ENCODE peak calls at places on chromosomes 3 and 15, in ten cellular contexts. One of them, this sample, is unnamed.

GRCh38 chr3:187870360-187871203 is 125.3 kb upstream of the BCL6 start:
- DNase-seq in bronchial epithelial cell: no peak
- DNase-seq in IMR-90: no peak
- DNase-seq in A549: no peak
- DNase-seq in cardiac fibroblast: no peak
- DNase-seq in AG04450: no peak
- DNase-seq in AG04449: no peak
- DNase-seq in HCT116: no peak
- DNase-seq in Panc1: no peak
- DNase-seq in HL-60: no peak
- DNase-seq in this sample: no peak

GRCh38 chr3:157868881-157869280 is 237.3 kb downstream of the SHOX2 start:
- DNase-seq in HCT116: no peak
- DNase-seq in Panc1: no peak
- DNase-seq in HL-60: no peak
- DNase-seq in AG04450: no peak
- DNase-seq in A549: no peak
- DNase-seq in bronchial epithelial cell: no peak
- DNase-seq in cardiac fibroblast: peak
- DNase-seq in IMR-90: no peak
- DNase-seq in AG04449: no peak
- DNase-seq in this sample: no peak

GRCh38 chr15:48592221-48592731 is 53.2 kb downstream of the FBN1 start:
- DNase-seq in cardiac fibroblast: peak
- DNase-seq in HL-60: no peak
- DNase-seq in AG04450: peak
- DNase-seq in A549: no peak
- DNase-seq in HCT116: no peak
- DNase-seq in AG04449: peak
- DNase-seq in bronchial epithelial cell: no peak
- DNase-seq in Panc1: no peak
- DNase-seq in IMR-90: peak
- DNase-seq in this sample: peak

GRCh38 chr15:63052961-63053698 is 10.6 kb downstream of the TPM1 start:
- DNase-seq in AG04450: no peak
- DNase-seq in Panc1: no peak
- DNase-seq in HCT116: no peak
- DNase-seq in AG04449: no peak
- DNase-seq in cardiac fibroblast: peak
- DNase-seq in IMR-90: no peak
- DNase-seq in A549: no peak
- DNase-seq in HL-60: no peak
- DNase-seq in bronchial epithelial cell: no peak
- DNase-seq in this sample: no peak

GRCh38 chr15:70171224-70171886 is 73.6 kb upstream of the TLE3 start:
- DNase-seq in cardiac fibroblast: peak
- DNase-seq in A549: no peak
- DNase-seq in AG04449: no peak
- DNase-seq in IMR-90: no peak
- DNase-seq in Panc1: no peak
- DNase-seq in HCT116: no peak
- DNase-seq in AG04450: no peak
- DNase-seq in bronchial epithelial cell: no peak
- DNase-seq in HL-60: no peak
- DNase-seq in this sample: no peak

GRCh38 chr15:41125950-41126642 is 10.0 kb upstream of the INO80 start:
- DNase-seq in AG04449: no peak
- DNase-seq in IMR-90: no peak
- DNase-seq in HL-60: no peak
- DNase-seq in cardiac fibroblast: no peak
- DNase-seq in A549: no peak
- DNase-seq in AG04450: no peak
- DNase-seq in bronchial epithelial cell: no peak
- DNase-seq in HCT116: peak
- DNase-seq in Panc1: no peak
- DNase-seq in this sample: no peak

GRCh38 chr3:194019766-194020165 is 116.2 kb upstream of the HES1 start:
- DNase-seq in A549: no peak
- DNase-seq in AG04450: no peak
- DNase-seq in HCT116: no peak
- DNase-seq in IMR-90: no peak
- DNase-seq in bronchial epithelial cell: no peak
- DNase-seq in HL-60: no peak
- DNase-seq in Panc1: no peak
- DNase-seq in cardiac fibroblast: no peak
- DNase-seq in AG04449: no peak
- DNase-seq in this sample: no peak

GRCh38 chr3:186532641-186533072 is 11.5 kb downstream of the CRYGS start:
- DNase-seq in bronchial epithelial cell: no peak
- DNase-seq in AG04450: no peak
- DNase-seq in A549: no peak
- DNase-seq in HL-60: peak
- DNase-seq in Panc1: no peak
- DNase-seq in HCT116: no peak
- DNase-seq in AG04449: no peak
- DNase-seq in cardiac fibroblast: no peak
- DNase-seq in IMR-90: no peak
- DNase-seq in this sample: no peak

GRCh38 chr3:31614162-31614921 is 81.6 kb downstream of the STT3B start:
- DNase-seq in cardiac fibroblast: no peak
- DNase-seq in Panc1: no peak
- DNase-seq in A549: no peak
- DNase-seq in AG04450: no peak
- DNase-seq in HCT116: no peak
- DNase-seq in bronchial epithelial cell: peak
- DNase-seq in AG04449: no peak
- DNase-seq in IMR-90: no peak
- DNase-seq in HL-60: no peak
- DNase-seq in this sample: peak

GRCh38 chr3:31613131-31613626 is 80.5 kb downstream of the STT3B start:
- DNase-seq in Panc1: no peak
- DNase-seq in IMR-90: peak
- DNase-seq in cardiac fibroblast: no peak
- DNase-seq in AG04450: no peak
- DNase-seq in HL-60: no peak
- DNase-seq in A549: no peak
- DNase-seq in AG04449: no peak
- DNase-seq in HCT116: no peak
- DNase-seq in bronchial epithelial cell: no peak
- DNase-seq in this sample: no peak

GRCh38 chr3:31613654-31614053 is 80.9 kb downstream of the STT3B start:
- DNase-seq in IMR-90: peak
- DNase-seq in HCT116: no peak
- DNase-seq in Panc1: no peak
- DNase-seq in AG04450: peak
- DNase-seq in cardiac fibroblast: no peak
- DNase-seq in AG04449: no peak
- DNase-seq in HL-60: no peak
- DNase-seq in A549: no peak
- DNase-seq in bronchial epithelial cell: no peak
- DNase-seq in this sample: no peak

GRCh38 chr3:31606453-31606852 is 73.7 kb downstream of the STT3B start:
- DNase-seq in A549: no peak
- DNase-seq in cardiac fibroblast: no peak
- DNase-seq in HCT116: no peak
- DNase-seq in Panc1: no peak
- DNase-seq in bronchial epithelial cell: no peak
- DNase-seq in IMR-90: no peak
- DNase-seq in AG04450: no peak
- DNase-seq in AG04449: no peak
- DNase-seq in HL-60: no peak
- DNase-seq in this sample: no peak

DNA sequence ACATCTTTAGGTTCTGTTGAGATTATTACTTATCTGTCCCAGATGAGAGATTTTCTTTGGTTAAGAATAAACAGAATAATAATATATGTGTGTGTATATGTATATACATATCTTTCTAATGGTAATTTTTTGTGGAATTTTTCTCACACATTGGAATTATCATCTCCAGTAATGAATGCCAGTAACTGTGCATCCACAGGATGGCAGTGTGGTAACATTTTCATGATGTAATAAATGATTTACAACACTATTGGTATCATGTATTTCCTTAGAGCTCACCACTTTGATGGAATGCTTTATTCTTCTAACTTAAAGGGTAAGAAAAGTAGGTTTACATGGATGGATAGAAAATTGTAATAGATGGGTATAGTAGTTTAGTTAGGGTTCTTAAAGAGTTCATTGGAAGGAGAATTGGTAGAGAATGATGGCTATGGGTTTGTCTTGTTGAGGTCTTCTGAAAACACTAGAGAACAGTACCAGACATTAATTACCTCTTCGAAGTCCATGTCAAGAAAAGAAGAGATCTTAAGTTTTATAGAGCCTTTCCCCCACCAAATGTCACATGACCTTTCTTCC is 78.1 kb downstream of the STT3B start:
- DNase-seq in AG04450: no peak
- DNase-seq in Panc1: no peak
- DNase-seq in A549: peak
- DNase-seq in bronchial epithelial cell: peak
- DNase-seq in HCT116: peak
- DNase-seq in cardiac fibroblast: peak
- DNase-seq in IMR-90: peak
- DNase-seq in AG04449: no peak
- DNase-seq in HL-60: peak
- DNase-seq in this sample: peak
- TF ChIP-seq CTCF in AG04450: peak
- TF ChIP-seq CTCF in Panc1: peak
- TF ChIP-seq CTCF in A549: peak
- TF ChIP-seq CTCF in bronchial epithelial cell: peak
- TF ChIP-seq CTCF in HCT116: peak
- TF ChIP-seq CTCF in cardiac fibroblast: peak
- TF ChIP-seq CTCF in IMR-90: peak
- TF ChIP-seq CTCF in AG04449: peak
- TF ChIP-seq CTCF in HL-60: no peak
- TF ChIP-seq CTCF in this sample: peak

GRCh38 chr3:108130705-108131104 is 39.9 kb upstream of the CD47 start:
- DNase-seq in HCT116: no peak
- DNase-seq in bronchial epithelial cell: peak
- DNase-seq in cardiac fibroblast: no peak
- DNase-seq in Panc1: no peak
- DNase-seq in HL-60: no peak
- DNase-seq in AG04450: no peak
- DNase-seq in IMR-90: peak
- DNase-seq in AG04449: no peak
- DNase-seq in A549: no peak
- DNase-seq in this sample: peak
- H3K4me3 ChIP-seq in HCT116: no peak
- H3K4me3 ChIP-seq in bronchial epithelial cell: no peak
- H3K4me3 ChIP-seq in cardiac fibroblast: no peak
- H3K4me3 ChIP-seq in Panc1: no peak
- H3K4me3 ChIP-seq in HL-60: no peak
- H3K4me3 ChIP-seq in AG04450: no peak
- H3K4me3 ChIP-seq in IMR-90: no peak
- H3K4me3 ChIP-seq in AG04449: no peak
- H3K4me3 ChIP-seq in A549: no peak
- H3K4me3 ChIP-seq in this sample: no peak

GRCh38 chr3:197512691-197513571 is 42.8 kb downstream of the BDH1 start:
- DNase-seq in cardiac fibroblast: no peak
- DNase-seq in Panc1: no peak
- DNase-seq in AG04450: no peak
- DNase-seq in bronchial epithelial cell: no peak
- DNase-seq in AG04449: no peak
- DNase-seq in IMR-90: no peak
- DNase-seq in A549: no peak
- DNase-seq in HCT116: no peak
- DNase-seq in HL-60: no peak
- DNase-seq in this sample: no peak

GRCh38 chr3:197511853-197512635 is 43.7 kb downstream of the BDH1 start:
- DNase-seq in AG04450: no peak
- DNase-seq in Panc1: no peak
- DNase-seq in bronchial epithelial cell: no peak
- DNase-seq in AG04449: no peak
- DNase-seq in HL-60: no peak
- DNase-seq in A549: no peak
- DNase-seq in IMR-90: no peak
- DNase-seq in cardiac fibroblast: no peak
- DNase-seq in HCT116: no peak
- DNase-seq in this sample: no peak

GRCh38 chr3:197516517-197516889 is 39.3 kb downstream of the BDH1 start:
- DNase-seq in bronchial epithelial cell: peak
- DNase-seq in AG04449: no peak
- DNase-seq in IMR-90: peak
- DNase-seq in HCT116: peak
- DNase-seq in HL-60: no peak
- DNase-seq in AG04450: peak
- DNase-seq in Panc1: peak
- DNase-seq in A549: peak
- DNase-seq in cardiac fibroblast: peak
- DNase-seq in this sample: peak

GRCh38 chr3:197514786-197515090 is 41.0 kb downstream of the BDH1 start:
- DNase-seq in IMR-90: no peak
- DNase-seq in Panc1: no peak
- DNase-seq in cardiac fibroblast: no peak
- DNase-seq in A549: no peak
- DNase-seq in HCT116: no peak
- DNase-seq in HL-60: no peak
- DNase-seq in AG04450: no peak
- DNase-seq in AG04449: no peak
- DNase-seq in bronchial epithelial cell: no peak
- DNase-seq in this sample: no peak

DNA sequence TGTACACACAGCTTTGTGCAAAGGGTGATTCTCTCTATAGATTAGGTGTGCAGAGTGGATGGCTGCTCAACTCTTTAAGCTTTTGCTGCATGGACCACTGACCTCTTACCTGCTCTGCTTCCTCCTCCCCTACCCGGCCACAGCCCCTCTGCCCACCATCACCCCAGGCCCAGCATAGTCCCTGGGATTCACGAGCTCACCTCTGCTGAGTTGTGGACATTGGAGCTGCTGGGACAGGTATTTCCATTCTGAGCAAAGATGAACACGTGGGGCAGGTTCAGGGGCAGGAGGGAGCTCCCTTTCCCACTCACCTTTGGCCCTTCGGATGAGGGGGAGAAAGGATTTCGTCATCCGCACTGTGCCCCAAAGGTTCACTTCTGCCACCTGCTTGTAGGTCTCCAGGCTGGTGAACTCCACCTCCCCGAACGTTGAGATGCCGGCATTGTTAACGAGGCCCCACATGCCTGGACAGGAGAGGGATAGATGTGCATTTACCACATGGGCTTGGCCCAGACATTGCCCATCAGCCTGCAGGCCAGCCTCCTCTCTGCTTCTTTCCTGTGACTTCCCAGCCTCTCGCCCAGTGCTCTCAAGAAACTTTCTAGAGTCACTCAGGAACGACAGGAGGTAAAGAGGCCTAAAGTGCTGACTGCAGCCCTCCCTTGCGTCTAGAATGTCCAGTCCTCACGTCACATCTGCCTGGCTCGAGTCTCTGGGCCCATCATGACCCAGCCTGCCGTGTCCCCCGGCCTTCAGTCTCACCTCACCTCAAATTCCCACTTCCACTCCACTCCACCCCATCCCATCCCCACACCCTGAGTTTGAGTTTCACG is 41.6 kb downstream of the BDH1 start:
- DNase-seq in IMR-90: no peak
- DNase-seq in HCT116: no peak
- DNase-seq in AG04450: no peak
- DNase-seq in Panc1: no peak
- DNase-seq in cardiac fibroblast: no peak
- DNase-seq in HL-60: no peak
- DNase-seq in AG04449: no peak
- DNase-seq in bronchial epithelial cell: peak
- DNase-seq in A549: no peak
- DNase-seq in this sample: no peak
- TF ChIP-seq CTCF in IMR-90: no peak
- TF ChIP-seq CTCF in HCT116: no peak
- TF ChIP-seq CTCF in AG04450: no peak
- TF ChIP-seq CTCF in Panc1: no peak
- TF ChIP-seq CTCF in cardiac fibroblast: no peak
- TF ChIP-seq CTCF in HL-60: no peak
- TF ChIP-seq CTCF in AG04449: no peak
- TF ChIP-seq CTCF in bronchial epithelial cell: no peak
- TF ChIP-seq CTCF in A549: no peak
- TF ChIP-seq CTCF in this sample: no peak

GRCh38 chr3:121747976-121748375 is 1.6 kb downstream of the GOLGB1 start:
- DNase-seq in cardiac fibroblast: no peak
- DNase-seq in IMR-90: no peak
- DNase-seq in bronchial epithelial cell: no peak
- DNase-seq in AG04449: no peak
- DNase-seq in HL-60: no peak
- DNase-seq in HCT116: no peak
- DNase-seq in A549: no peak
- DNase-seq in Panc1: no peak
- DNase-seq in AG04450: no peak
- DNase-seq in this sample: no peak

GRCh38 chr3:121748638-121749275 is 784 bp downstream of the GOLGB1 start:
- DNase-seq in A549: peak
- DNase-seq in cardiac fibroblast: peak
- DNase-seq in bronchial epithelial cell: peak
- DNase-seq in HL-60: peak
- DNase-seq in AG04450: no peak
- DNase-seq in AG04449: no peak
- DNase-seq in IMR-90: peak
- DNase-seq in Panc1: no peak
- DNase-seq in HCT116: no peak
- DNase-seq in this sample: peak

GRCh38 chr3:121752261-121752660 is 2.7 kb upstream of the GOLGB1 start:
- DNase-seq in HCT116: no peak
- DNase-seq in HL-60: no peak
- DNase-seq in cardiac fibroblast: no peak
- DNase-seq in IMR-90: no peak
- DNase-seq in AG04449: no peak
- DNase-seq in A549: no peak
- DNase-seq in Panc1: no peak
- DNase-seq in AG04450: no peak
- DNase-seq in bronchial epithelial cell: no peak
- DNase-seq in this sample: no peak

GRCh38 chr3:121750087-121750415 is 510 bp upstream of the GOLGB1 start:
- DNase-seq in bronchial epithelial cell: no peak
- DNase-seq in IMR-90: no peak
- DNase-seq in HCT116: no peak
- DNase-seq in Panc1: no peak
- DNase-seq in cardiac fibroblast: no peak
- DNase-seq in A549: no peak
- DNase-seq in AG04449: no peak
- DNase-seq in HL-60: no peak
- DNase-seq in AG04450: no peak
- DNase-seq in this sample: peak

DNA sequence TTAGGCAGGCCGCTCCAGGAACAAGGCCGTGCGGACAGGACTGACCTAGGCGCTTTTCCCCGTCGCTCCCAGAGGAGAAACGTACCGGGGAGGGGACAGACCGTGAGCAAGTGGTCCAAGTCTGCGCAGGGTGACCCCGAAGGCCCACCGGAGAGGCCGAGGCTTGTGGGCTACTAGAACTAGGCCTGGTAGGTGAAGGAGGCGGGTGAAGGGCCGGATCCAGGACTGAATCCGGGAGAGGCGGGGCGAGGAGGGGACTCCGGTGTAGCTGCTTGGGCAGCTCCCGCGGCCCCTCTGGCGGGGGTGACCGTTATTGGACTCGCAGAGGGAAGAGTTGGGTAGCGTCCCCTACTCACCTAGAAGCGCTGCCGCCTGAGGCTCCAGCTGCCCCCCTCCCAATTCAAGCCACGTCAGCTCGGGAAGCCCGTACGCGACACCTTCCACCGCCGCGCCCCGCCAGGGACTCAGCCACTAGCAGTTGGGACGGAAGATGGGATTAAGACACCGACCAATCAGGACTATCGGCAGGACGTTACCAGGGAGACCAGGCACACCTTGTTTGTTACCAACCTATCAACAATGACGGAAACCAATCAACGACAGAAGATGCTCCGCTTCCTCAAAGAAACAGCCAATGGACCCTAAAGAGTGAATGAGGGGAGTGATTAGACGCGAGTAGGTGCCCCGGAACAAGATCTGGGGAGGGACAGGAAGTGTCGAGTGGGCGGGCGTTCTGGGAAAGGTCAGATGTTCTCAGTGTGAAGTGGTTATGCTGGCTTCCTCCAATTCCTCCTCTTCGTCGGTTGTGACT is at the start of gene GOLGB1:
- DNase-seq in AG04450: peak
- DNase-seq in A549: peak
- DNase-seq in HCT116: peak
- DNase-seq in HL-60: peak
- DNase-seq in bronchial epithelial cell: peak
- DNase-seq in Panc1: peak
- DNase-seq in cardiac fibroblast: peak
- DNase-seq in IMR-90: peak
- DNase-seq in AG04449: peak
- DNase-seq in this sample: peak
- H3K4me3 ChIP-seq in AG04450: peak
- H3K4me3 ChIP-seq in A549: peak
- H3K4me3 ChIP-seq in HCT116: peak
- H3K4me3 ChIP-seq in HL-60: peak
- H3K4me3 ChIP-seq in bronchial epithelial cell: peak
- H3K4me3 ChIP-seq in Panc1: peak
- H3K4me3 ChIP-seq in cardiac fibroblast: peak
- H3K4me3 ChIP-seq in IMR-90: peak
- H3K4me3 ChIP-seq in AG04449: peak
- H3K4me3 ChIP-seq in this sample: peak

This sample was measured in choroid plexus epithelial cell.